ENCODE peak calls at places on chromosome 13, in eight cellular contexts. Z, B, V, S, F, M, T and K are unnamed samples.

GRCh38 chr13:46476174-46476573 is 76.8 kb upstream of the LRCH1 start:
- DNase-seq in Z (no peak), B (no peak), V (no peak), S (no peak), F (no peak), M (no peak), T (peak), K (no peak)

GRCh38 chr13:46386996-46387851 is at the start of gene RUBCNL:
- DNase-seq in Z (peak), B (no peak), V (no peak), S (peak), F (no peak), M (peak), T (no peak), K (peak)

GRCh38 chr13:39037410-39037879 is 444 bp downstream of the PROSER1 start:
- DNase-seq in Z (no peak), B (peak), V (no peak), S (no peak), F (no peak), M (no peak), T (no peak), K (no peak)

GRCh38 chr13:72384879-72385278 is 342.6 kb downstream of the MZT1 start:
- DNase-seq in Z (no peak), B (no peak), V (peak), S (no peak), F (peak), M (peak), T (peak), K (no peak)

GRCh38 chr13:97435794-97436193 is 1.8 kb downstream of the RAP2A start:
- DNase-seq in Z (peak), B (no peak), V (peak), S (no peak), F (no peak), M (peak), T (peak), K (no peak)

GRCh38 chr13:42971670-42972355 is 20.2 kb downstream of the EPSTI1 start:
- DNase-seq in Z (no peak), B (no peak), V (peak), S (no peak), F (no peak), M (no peak), T (peak), K (no peak)

GRCh38 chr13:92622905-92623304 is 603.7 kb upstream of the GPC6 start:
- DNase-seq in Z (no peak), B (no peak), V (no peak), S (no peak), F (no peak), M (no peak), T (no peak), K (no peak)

GRCh38 chr13:52938065-52938464 is 89.6 kb upstream of the PCDH8 start:
- DNase-seq in Z (no peak), B (no peak), V (no peak), S (no peak), F (no peak), M (no peak), T (no peak), K (no peak)

GRCh38 chr13:76854894-76855293 is 31.3 kb downstream of the KCTD12 start:
- DNase-seq in Z (no peak), B (no peak), V (no peak), S (no peak), F (no peak), M (peak), T (no peak), K (no peak)

GRCh38 chr13:38900188-38900587 is 90.4 kb downstream of the STOML3 start:
- DNase-seq in Z (no peak), B (no peak), V (no peak), S (no peak), F (no peak), M (no peak), T (no peak), K (peak)

GRCh38 chr13:114146173-114146572 is 13.8 kb upstream of the RASA3 start:
- DNase-seq in Z (no peak), B (no peak), V (no peak), S (no peak), F (no peak), M (no peak), T (no peak), K (no peak)

GRCh38 chr13:85166891-85167290 is 632.3 kb downstream of the SLITRK6 start:
- DNase-seq in Z (no peak), B (no peak), V (no peak), S (no peak), F (no peak), M (no peak), T (no peak), K (no peak)

GRCh38 chr13:38348890-38349289 is 761 bp upstream of the UFM1 start:
- DNase-seq in Z (peak), B (peak), V (peak), S (no peak), F (no peak), M (peak), T (no peak), K (peak)

GRCh38 chr13:45073809-45074208 is 46.5 kb upstream of the GTF2F2 start:
- DNase-seq in Z (no peak), B (no peak), V (no peak), S (no peak), F (no peak), M (no peak), T (no peak), K (no peak)

GRCh38 chr13:71729441-71729840 is 137.6 kb downstream of the DACH1 start:
- DNase-seq in Z (no peak), B (no peak), V (no peak), S (no peak), F (no peak), M (no peak), T (no peak), K (no peak)

GRCh38 chr13:76692326-76692725 is 193.9 kb downstream of the KCTD12 start:
- DNase-seq in Z (no peak), B (no peak), V (no peak), S (no peak), F (no peak), M (no peak), T (no peak), K (no peak)

GRCh38 chr13:37383856-37384255 is 214.7 kb downstream of the POSTN start:
- DNase-seq in Z (no peak), B (no peak), V (no peak), S (no peak), F (no peak), M (no peak), T (no peak), K (no peak)

GRCh38 chr13:66977156-66977555 is 253.0 kb downstream of the PCDH9 start:
- DNase-seq in Z (no peak), B (no peak), V (no peak), S (no peak), F (no peak), M (no peak), T (no peak), K (no peak)

GRCh38 chr13:114068723-114069322 is 63.6 kb downstream of the RASA3 start:
- DNase-seq in Z (no peak), B (no peak), V (peak), S (peak), F (no peak), M (peak), T (peak), K (no peak)

GRCh38 chr13:50208826-50209335 is 193.6 kb downstream of the KCNRG start:
- DNase-seq in Z (peak), B (no peak), V (peak), S (peak), F (peak), M (peak), T (peak), K (peak)

GRCh38 chr13:44108345-44108858 is 228.7 kb downstream of the LACC1 start:
- DNase-seq in Z (no peak), B (no peak), V (no peak), S (no peak), F (no peak), M (no peak), T (peak), K (no peak)

GRCh38 chr13:106566682-106567420 is 1.1 kb downstream of the ARGLU1 start:
- DNase-seq in Z (peak), B (no peak), V (peak), S (peak), F (peak), M (peak), T (peak), K (peak)

GRCh38 chr13:23797276-23797903 is 91.8 kb downstream of the MIPEP start:
- DNase-seq in Z (no peak), B (no peak), V (no peak), S (no peak), F (no peak), M (no peak), T (no peak), K (no peak)

GRCh38 chr13:75618308-75618707 is 17.8 kb upstream of the LMO7 start:
- DNase-seq in Z (no peak), B (no peak), V (no peak), S (no peak), F (no peak), M (no peak), T (no peak), K (no peak)

GRCh38 chr13:45162194-45162593 is 38.7 kb downstream of the KCTD4 start:
- DNase-seq in Z (no peak), B (no peak), V (peak), S (no peak), F (no peak), M (no peak), T (peak), K (no peak)

GRCh38 chr13:95030948-95031347 is 270.3 kb downstream of the ABCC4 start:
- DNase-seq in Z (no peak), B (no peak), V (no peak), S (no peak), F (no peak), M (no peak), T (no peak), K (no peak)

GRCh38 chr13:60370343-60370742 is 26.7 kb upstream of the TDRD3 start:
- DNase-seq in Z (peak), B (no peak), V (no peak), S (no peak), F (no peak), M (no peak), T (no peak), K (no peak)

GRCh38 chr13:84684804-84685203 is 802.5 kb upstream of the SLITRK1 start:
- DNase-seq in Z (no peak), B (no peak), V (no peak), S (no peak), F (no peak), M (peak), T (no peak), K (no peak)

GRCh38 chr13:112545866-112546265 is 42.1 kb downstream of the TUBGCP3 start:
- DNase-seq in Z (no peak), B (no peak), V (peak), S (no peak), F (no peak), M (peak), T (peak), K (no peak)

GRCh38 chr13:85312071-85312470 is 487.1 kb downstream of the SLITRK6 start:
- DNase-seq in Z (no peak), B (no peak), V (no peak), S (no peak), F (no peak), M (no peak), T (no peak), K (no peak)